ENCODE peak calls at places on chromosomes 16 and 17, in six cellular contexts. One of them, this sample, is unnamed.

GRCh38 chr16:780296-780695 is 7.9 kb downstream of the RPUSD1 start:
- DNase-seq in AG04449: no peak
- DNase-seq in fibroblast of villous mesenchyme: no peak
- DNase-seq in naive thymus-derived CD8-positive, alpha-beta T cell: no peak
- DNase-seq in fibroblast of the conjunctiva: no peak
- DNase-seq in AG09309: no peak
- DNase-seq in this sample: no peak

GRCh38 chr16:55562936-55563335 is 3.5 kb upstream of the CAPNS2 start:
- DNase-seq in naive thymus-derived CD8-positive, alpha-beta T cell: no peak
- DNase-seq in fibroblast of villous mesenchyme: no peak
- DNase-seq in AG09309: peak
- DNase-seq in fibroblast of the conjunctiva: no peak
- DNase-seq in AG04449: no peak
- DNase-seq in this sample: no peak

GRCh38 chr16:69662901-69663300 is 63.5 kb downstream of the NQO1 start:
- DNase-seq in fibroblast of villous mesenchyme: no peak
- DNase-seq in naive thymus-derived CD8-positive, alpha-beta T cell: no peak
- DNase-seq in fibroblast of the conjunctiva: no peak
- DNase-seq in AG09309: no peak
- DNase-seq in AG04449: no peak
- DNase-seq in this sample: no peak

GRCh38 chr16:65336169-65336568 is 214.3 kb upstream of the CDH11 start:
- DNase-seq in fibroblast of villous mesenchyme: no peak
- DNase-seq in fibroblast of the conjunctiva: no peak
- DNase-seq in naive thymus-derived CD8-positive, alpha-beta T cell: no peak
- DNase-seq in AG04449: peak
- DNase-seq in AG09309: peak
- DNase-seq in this sample: no peak

GRCh38 chr17:58382108-58382884 is 30.3 kb upstream of the SUPT4H1 start:
- DNase-seq in fibroblast of the conjunctiva: no peak
- DNase-seq in fibroblast of villous mesenchyme: no peak
- DNase-seq in naive thymus-derived CD8-positive, alpha-beta T cell: no peak
- DNase-seq in AG09309: no peak
- DNase-seq in AG04449: no peak
- DNase-seq in this sample: peak

GRCh38 chr16:17666293-17666692 is 195.5 kb upstream of the XYLT1 start:
- DNase-seq in fibroblast of villous mesenchyme: no peak
- DNase-seq in AG09309: no peak
- DNase-seq in fibroblast of the conjunctiva: no peak
- DNase-seq in AG04449: no peak
- DNase-seq in naive thymus-derived CD8-positive, alpha-beta T cell: no peak
- DNase-seq in this sample: no peak

GRCh38 chr16:59392911-59393310 is 658.8 kb upstream of the GOT2 start:
- DNase-seq in naive thymus-derived CD8-positive, alpha-beta T cell: no peak
- DNase-seq in fibroblast of the conjunctiva: no peak
- DNase-seq in fibroblast of villous mesenchyme: no peak
- DNase-seq in AG04449: no peak
- DNase-seq in AG09309: no peak
- DNase-seq in this sample: no peak

GRCh38 chr17:145671-146541 is 8.5 kb downstream of the SCGB1C2 start:
- DNase-seq in fibroblast of villous mesenchyme: no peak
- DNase-seq in fibroblast of the conjunctiva: no peak
- DNase-seq in naive thymus-derived CD8-positive, alpha-beta T cell: peak
- DNase-seq in AG09309: no peak
- DNase-seq in AG04449: no peak
- DNase-seq in this sample: no peak

GRCh38 chr16:65315004-65315398 is 193.1 kb upstream of the CDH11 start:
- DNase-seq in naive thymus-derived CD8-positive, alpha-beta T cell: no peak
- DNase-seq in AG09309: no peak
- DNase-seq in fibroblast of the conjunctiva: peak
- DNase-seq in fibroblast of villous mesenchyme: no peak
- DNase-seq in AG04449: no peak
- DNase-seq in this sample: no peak

This sample was measured in CD4-positive, CD25-positive, alpha-beta regulatory T cell.